ENCODE peak calls at places on chromosomes 4 and X, in five cellular contexts. W is NT2/D1, E is GM12878, K is endothelial cell of umbilical vein, U is fibroblast of lung. I is an unnamed sample.

GRCh38 chr4:180587379-180587778 is 1655.8 kb upstream of the TENM3 start:
- DNase-seq in K (no peak), W (no peak), U (no peak), E (no peak), I (no peak)

GRCh38 chr4:185669288-185669687 is 134.0 kb upstream of the PDLIM3 start:
- DNase-seq in E (no peak), K (no peak), W (no peak), U (no peak), I (no peak)

GRCh38 chr4:182486895-182487294 is 243.7 kb downstream of the TENM3 start:
- DNase-seq in E (no peak), W (no peak), U (peak; percentile 11), K (no peak), I (no peak)

GRCh38 chr4:42646999-42647541 is 9.8 kb downstream of the ATP8A1 start:
- DNase-seq in K (no peak), E (no peak), W (no peak), U (no peak), I (no peak)

GRCh38 chr4:158783775-158784174 is 14.9 kb downstream of the FNIP2 start:
- DNase-seq in U (peak; percentile 27), E (no peak), W (no peak), K (peak; percentile 69), I (no peak)

GRCh38 chrX:9905288-9905687 is 61.9 kb upstream of the CLDN34 start:
- DNase-seq in U (peak; percentile 60), K (peak; percentile 40), E (no peak), W (no peak), I (peak; percentile 79)

GRCh38 chr4:91963489-91963888 is 340.3 kb upstream of the GRID2 start:
- DNase-seq in K (no peak), W (no peak), U (peak; percentile 67), E (no peak), I (peak; percentile 62)

GRCh38 chrX:16282209-16282608 is 114.9 kb downstream of the MAGEB17 start:
- DNase-seq in U (no peak), W (no peak), K (no peak), E (no peak), I (no peak)

GRCh38 chr4:104395219-104395618 is 99.5 kb downstream of the CXXC4 start:
- DNase-seq in K (no peak), W (no peak), E (no peak), U (peak; percentile 17), I (no peak)

GRCh38 chrX:153474266-153474665 is 3.9 kb upstream of the HAUS7 start:
- DNase-seq in E (no peak), W (no peak), K (no peak), U (no peak), I (no peak)

GRCh38 chr4:83231620-83232056 is 53.0 kb downstream of the COQ2 start:
- DNase-seq in K (no peak), U (no peak), E (peak; percentile 88), W (no peak), I (peak; percentile 10)

GRCh38 chr4:182277402-182277801 is 34.2 kb downstream of the TENM3 start:
- DNase-seq in U (no peak), W (no peak), E (no peak), K (no peak), I (peak; percentile 20)

GRCh38 chrX:45840411-45840950 is 639.8 kb upstream of the DIPK2B start:
- DNase-seq in U (no peak), E (no peak), W (no peak), K (peak; percentile 0), I (no peak)

GRCh38 chr4:88419874-88420273 is 37.0 kb upstream of the HERC5 start:
- DNase-seq in U (no peak), E (peak; percentile 12), W (no peak), K (no peak), I (no peak)

GRCh38 chrX:123504047-123504446 is 228.8 kb downstream of the THOC2 start:
- DNase-seq in K (no peak), E (no peak), W (no peak), U (no peak), I (no peak)

GRCh38 chrX:130179579-130180215 is 7.9 kb downstream of the RAB33A start:
- DNase-seq in W (no peak), K (peak; percentile 32), U (no peak), E (no peak), I (no peak)

GRCh38 chrX:15107367-15107988 is 162.4 kb downstream of the ASB9 start:
- DNase-seq in U (no peak), K (no peak), E (no peak), W (no peak), I (no peak)

GRCh38 chrX:75623535-75623934 is 100.7 kb upstream of the ZDHHC15 start:
- DNase-seq in K (no peak), U (no peak), E (no peak), W (no peak), I (peak; percentile 5)

GRCh38 chr4:110640608-110641007 is 17.7 kb upstream of the PITX2 start:
- DNase-seq in U (no peak), E (no peak), K (no peak), W (no peak), I (no peak)

GRCh38 chrX:30504309-30504708 is 73.3 kb downstream of the TASL start:
- DNase-seq in W (no peak), K (peak; percentile 46), U (peak; percentile 56), E (peak; percentile 5), I (peak; percentile 68)

GRCh38 chr4:6680372-6681034 is 13.2 kb upstream of the S100P start:
- DNase-seq in E (no peak), K (no peak), U (no peak), W (no peak), I (no peak)

GRCh38 chr4:48375651-48376291 is 34.4 kb downstream of the SLAIN2 start:
- DNase-seq in E (no peak), W (no peak), K (peak; percentile 90), U (peak; percentile 96), I (peak; percentile 85)

GRCh38 chr4:168394556-168394955 is 76.0 kb upstream of the DDX60 start:
- DNase-seq in U (no peak), W (no peak), E (no peak), K (no peak), I (no peak)

GRCh38 chr4:60724623-60725022 is 475.5 kb upstream of the ADGRL3 start:
- DNase-seq in K (no peak), E (no peak), U (peak; percentile 76), W (no peak), I (peak; percentile 87)

GRCh38 chr4:83250666-83251065 is 33.9 kb downstream of the COQ2 start:
- DNase-seq in W (peak; percentile 25), E (no peak), U (no peak), K (no peak), I (no peak)

GRCh38 chrX:20224814-20225487 is 41.8 kb downstream of the RPS6KA3 start:
- DNase-seq in W (no peak), E (peak; percentile 35), U (peak; percentile 37), K (no peak), I (peak; percentile 50)

GRCh38 chr4:2939383-2940243 is 23.6 kb downstream of the NOP14 start:
- DNase-seq in E (no peak), W (no peak), U (no peak), K (no peak), I (no peak)

GRCh38 chr4:98653890-98654867 is 4.2 kb downstream of the TSPAN5 start:
- DNase-seq in W (no peak), U (peak; percentile 90), E (no peak), K (peak; percentile 83), I (peak; percentile 82)
- H3K4me1 ChIP-seq in W (no peaks in the 10 kb centered on the region), U (peaks cover 8% of the 10 kb centered on the region), E (no peaks in the 10 kb centered on the region), K (peaks cover 53% of the 10 kb centered on the region), I (peaks cover 52% of the 10 kb centered on the region)

GRCh38 chr4:77652237-77652897 is 46.7 kb downstream of the CXCL13 start:
- DNase-seq in U (no peak), W (no peak), E (no peak), K (peak; percentile 7), I (no peak)
- H3K4me3 ChIP-seq in U (no peak overlapping the region), W (no peak overlapping the region), E (no peak overlapping the region), K (no peak overlapping the region), I (no peak overlapping the region)

GRCh38 chr4:119040261-119040660 is 95.4 kb upstream of the MYOZ2 start:
- DNase-seq in U (no peak), E (no peak), K (no peak), W (no peak), I (peak; percentile 67)
- H3K9ac ChIP-seq in U (peak overlapping the region; percentile 33), E (no peak overlapping the region), K (no peak overlapping the region), W (no peak overlapping the region), I (peak overlapping the region; percentile 86)

GRCh38 chrX:51006068-51006467 is 95.5 kb downstream of the BMP15 start:
- DNase-seq in K (no peak), E (no peak), U (no peak), W (no peak), I (no peak)
- H3K4me1 ChIP-seq in K (no peaks in the 10 kb centered on the region), E (no peaks in the 10 kb centered on the region), U (no peaks in the 10 kb centered on the region), W (no peaks in the 10 kb centered on the region), I (peaks cover 25% of the 10 kb centered on the region)

DNA sequence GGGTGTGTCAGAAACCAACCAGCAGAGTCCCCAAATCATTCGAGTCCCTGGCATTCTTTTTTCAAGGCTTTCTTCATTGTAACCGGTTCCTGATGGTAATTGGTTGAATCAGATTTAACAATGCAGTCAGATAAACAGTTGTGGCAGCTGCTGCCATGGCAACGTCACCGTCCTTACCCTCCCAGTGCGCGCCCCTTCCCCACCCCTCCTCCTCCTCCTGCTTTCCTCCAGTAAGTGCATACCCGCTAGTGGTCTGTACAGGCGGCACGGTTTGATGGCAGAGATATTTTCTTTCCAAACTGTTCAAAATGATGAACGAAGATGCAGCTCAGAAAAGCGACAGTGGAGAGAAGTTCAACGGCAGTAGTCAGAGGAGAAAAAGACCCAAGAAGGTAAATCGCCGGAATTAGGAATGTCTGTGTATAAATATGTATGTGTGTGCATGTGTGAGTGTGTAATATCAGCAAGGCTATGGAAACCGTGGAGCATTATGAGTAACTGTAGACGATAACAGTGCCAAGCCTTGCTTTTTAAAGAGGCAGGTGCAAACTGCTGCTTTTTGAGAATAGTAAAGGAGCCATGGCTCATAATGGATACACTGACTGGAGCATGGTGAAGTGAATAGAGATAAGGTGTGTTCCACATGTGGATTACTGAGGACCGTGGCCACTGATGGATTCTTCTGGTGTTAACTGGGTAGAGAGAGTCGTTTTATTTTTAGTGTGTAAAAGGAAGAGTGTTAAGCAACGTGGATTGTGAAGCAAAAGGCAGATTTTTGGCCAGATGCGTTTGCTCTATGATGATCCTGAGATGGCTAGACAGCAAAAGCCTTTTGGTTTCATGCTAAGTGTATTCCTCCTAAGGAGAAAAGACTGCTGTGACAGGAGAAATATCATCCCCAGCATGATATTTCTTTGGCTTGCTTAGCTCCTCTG is at the start of gene ANK2:
- DNase-seq in U (peak; percentile 15), W (peak; percentile 18), E (no peak), K (no peak), I (peak; percentile 25)
- H3K4me3 ChIP-seq in U (no peak within 1 kb of the TSS), W (no peak within 1 kb of the TSS), E (no peak within 1 kb of the TSS), K (no peak within 1 kb of the TSS), I (no peak within 1 kb of the TSS)

DNA sequence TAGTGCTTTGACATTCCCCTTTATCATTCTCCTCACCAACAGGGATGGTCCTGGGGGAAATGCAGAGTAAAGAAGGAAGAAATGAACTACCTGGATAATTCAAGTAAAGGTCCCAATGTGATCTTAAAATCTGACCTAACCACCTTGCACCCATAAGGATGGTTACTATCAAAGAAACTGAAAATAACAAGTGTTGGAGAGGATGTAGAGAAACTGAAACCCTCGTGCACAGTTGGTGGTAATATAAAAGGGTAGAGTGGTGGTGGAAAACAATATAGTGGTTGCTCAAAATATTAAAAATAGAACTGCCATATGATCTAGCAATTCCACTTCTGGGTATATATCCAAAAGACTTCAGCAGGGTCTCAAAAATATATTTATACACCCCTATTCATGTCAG is 298.6 kb upstream of the PPARGC1A start:
- DNase-seq in W (no peak), U (no peak), E (no peak), K (no peak), I (no peak)
- H3K9ac ChIP-seq in W (no peak overlapping the region), U (no peak overlapping the region), E (no peak overlapping the region), K (no peak overlapping the region), I (no peak overlapping the region)